ENCODE peak calls at places on chromosomes 4 and X, in eight cellular contexts. S, R, Q, B, E, G, P and T are unnamed samples.

GRCh38 chrX:150119323-150119722 is 181.0 kb upstream of the EOLA2 start:
- DNase-seq in E (no peak), B (no peak), Q (no peak), R (no peak), G (no peak), P (no peak), S (no peak), T (no peak)

GRCh38 chrX:105869676-105870075 is 47.3 kb downstream of the NRK start:
- DNase-seq in B (no peak), S (peak), R (no peak), Q (peak), P (peak), E (no peak), G (no peak), T (no peak)

GRCh38 chrX:29902004-29902403 is 313.4 kb upstream of the MAGEB2 start:
- DNase-seq in S (no peak), R (no peak), E (no peak), Q (no peak), P (no peak), G (no peak), B (no peak), T (no peak)

GRCh38 chr4:184409911-184410692 is 64.2 kb downstream of the IRF2 start:
- DNase-seq in R (peak), E (peak), S (no peak), G (no peak), Q (no peak), B (no peak), P (no peak), T (no peak)

GRCh38 chr4:121189811-121190210 is 25.7 kb upstream of the TNIP3 start:
- DNase-seq in S (no peak), G (peak), E (peak), Q (no peak), B (no peak), R (no peak), P (no peak), T (no peak)

GRCh38 chr4:98601719-98602118 is 56.7 kb downstream of the TSPAN5 start:
- DNase-seq in G (no peak), Q (peak), S (peak), R (no peak), P (no peak), B (no peak), E (no peak), T (no peak)

GRCh38 chr4:121278811-121279368 is 101.9 kb downstream of the QRFPR start:
- DNase-seq in R (no peak), G (no peak), S (no peak), B (no peak), E (no peak), P (peak), Q (peak), T (no peak)

GRCh38 chr4:28973591-28974350 is 1746.4 kb upstream of the PCDH7 start:
- DNase-seq in G (no peak), P (peak), S (no peak), B (no peak), E (no peak), R (no peak), Q (peak), T (no peak)

GRCh38 chr4:65399131-65399530 is 271.2 kb downstream of the EPHA5 start:
- DNase-seq in P (no peak), E (no peak), Q (no peak), G (no peak), B (no peak), R (no peak), S (no peak), T (no peak)

GRCh38 chr4:107760281-107760947 is 40.4 kb upstream of the PAPSS1 start:
- DNase-seq in P (no peak), B (no peak), R (no peak), E (no peak), G (no peak), S (peak), Q (no peak), T (peak)

GRCh38 chr4:55303818-55304217 is 42.2 kb upstream of the SRD5A3 start:
- DNase-seq in S (peak), B (no peak), Q (peak), E (no peak), R (no peak), P (peak), G (peak), T (no peak)

GRCh38 chrX:71912156-71912555 is 1.5 kb downstream of the NHSL2 start:
- DNase-seq in E (no peak), Q (no peak), B (no peak), P (no peak), R (no peak), G (no peak), S (no peak), T (no peak)

GRCh38 chrX:71910526-71911022 is at the start of gene NHSL2:
- DNase-seq in Q (no peak), G (no peak), E (no peak), B (no peak), S (peak), R (peak), P (peak), T (no peak)

GRCh38 chrX:71911731-71912050 is 1.0 kb downstream of the NHSL2 start:
- DNase-seq in B (no peak), R (no peak), E (no peak), Q (no peak), G (no peak), S (peak), P (peak), T (no peak)

GRCh38 chrX:71909956-71910355 is 689 bp upstream of the NHSL2 start:
- DNase-seq in E (no peak), Q (no peak), P (peak), S (peak), B (no peak), G (no peak), R (peak), T (no peak)

DNA sequence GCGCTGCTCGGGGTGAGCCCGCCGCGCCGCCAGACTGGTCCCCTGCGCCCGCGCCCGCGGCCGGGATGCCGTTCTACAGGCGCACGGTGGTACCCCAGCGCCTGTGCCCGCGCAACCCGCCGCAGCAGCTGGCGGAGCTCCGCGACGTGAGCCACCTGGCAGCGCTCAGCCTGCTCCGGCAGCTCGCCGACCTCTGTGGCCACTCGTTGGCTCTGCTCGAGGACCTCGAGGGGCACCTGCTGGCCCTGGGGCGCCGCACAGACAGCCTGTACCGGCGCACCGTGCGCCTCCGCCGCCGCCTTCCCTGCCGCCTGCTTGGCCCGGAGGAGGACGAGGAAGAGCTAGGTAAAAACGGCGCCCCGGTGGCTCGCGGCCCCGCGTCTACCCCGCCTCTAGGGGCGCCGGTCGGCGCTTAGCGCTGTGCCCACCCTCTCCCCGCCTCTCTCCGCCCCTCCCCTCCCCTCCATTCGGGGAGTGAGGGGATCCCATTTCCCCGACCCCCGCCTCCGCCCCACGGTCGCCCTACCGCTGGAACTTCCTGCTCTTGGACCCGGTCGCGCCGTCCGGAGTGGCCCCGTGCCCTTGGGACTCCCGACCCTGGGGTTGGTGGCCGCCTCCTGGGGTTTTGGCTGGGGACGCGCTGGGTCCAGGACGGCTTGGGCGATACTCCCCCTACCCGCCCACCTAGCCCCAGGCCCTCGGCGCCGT is 532 bp downstream of the NHSL2 start:
- DNase-seq in P (peak), R (peak), G (peak), B (no peak), E (no peak), Q (no peak), S (peak), T (no peak)
- TF ChIP-seq CTCF in P (no peak), R (peak), G (no peak), B (peak), E (no peak), Q (peak), S (no peak), T (no peak)

GRCh38 chr4:74618166-74618565 is 173.2 kb downstream of the AREG start:
- DNase-seq in P (no peak), G (no peak), S (no peak), R (no peak), Q (no peak), E (no peak), B (no peak), T (no peak)
- TF ChIP-seq CTCF in P (no peak), G (no peak), S (no peak), R (no peak), Q (no peak), E (no peak), B (no peak), T (no peak)

GRCh38 chr4:42767669-42768068 is 110.8 kb upstream of the ATP8A1 start:
- DNase-seq in R (no peak), E (no peak), S (no peak), Q (no peak), P (no peak), G (peak), B (no peak), T (no peak)

GRCh38 chr4:42768125-42768748 is 111.3 kb upstream of the ATP8A1 start:
- DNase-seq in Q (no peak), S (no peak), P (no peak), R (peak), G (no peak), E (no peak), B (no peak), T (no peak)
- TF ChIP-seq CTCF in Q (no peak), S (no peak), P (no peak), R (peak), G (peak), E (peak), B (no peak), T (no peak)

GRCh38 chr4:69060651-69061308 is 35.5 kb upstream of the UGT2B7 start:
- DNase-seq in B (no peak), E (no peak), G (peak), P (no peak), Q (no peak), R (no peak), S (peak), T (no peak)
- TF ChIP-seq CTCF in B (no peak), E (peak), G (no peak), P (no peak), Q (peak), R (no peak), S (no peak), T (no peak)

GRCh38 chr4:147843162-147843561 is 111.3 kb downstream of the ARHGAP10 start:
- DNase-seq in R (no peak), Q (no peak), G (no peak), S (no peak), P (no peak), B (no peak), E (no peak), T (peak)
- TF ChIP-seq CTCF in R (peak), Q (peak), G (no peak), S (no peak), P (no peak), B (peak), E (peak), T (no peak)

DNA sequence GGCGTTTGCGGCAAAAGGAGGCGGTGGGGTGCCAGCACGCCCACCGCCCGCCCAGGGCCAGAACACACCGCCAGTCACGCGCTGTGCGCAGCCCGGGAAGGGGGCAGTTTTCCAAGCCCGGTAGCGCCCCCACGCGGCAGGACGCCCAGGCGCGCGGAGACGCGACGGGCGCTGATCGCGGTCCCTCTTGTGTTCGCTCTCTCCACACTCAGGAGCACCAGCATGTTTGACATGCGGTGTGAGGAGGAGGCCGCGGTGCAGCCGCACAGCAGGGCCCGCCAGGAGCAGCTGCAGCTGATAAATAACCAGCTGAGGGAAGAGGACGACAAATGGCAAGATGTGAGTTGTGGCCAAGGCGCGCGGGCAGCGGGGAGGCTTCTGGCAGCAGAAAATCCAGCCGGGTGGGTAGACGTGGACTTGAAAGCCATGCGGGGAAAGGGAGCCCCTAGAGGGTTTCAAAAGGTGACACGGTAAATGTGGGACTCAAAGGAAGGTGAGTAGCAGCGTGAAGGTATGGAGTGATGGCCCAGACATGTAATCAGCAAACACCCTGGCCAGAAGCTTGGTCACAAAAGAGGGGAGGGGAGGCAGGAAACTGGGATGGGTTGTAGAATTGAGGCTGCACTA is 104.1 kb downstream of the PHOX2B start:
- DNase-seq in S (peak), R (peak), E (no peak), P (peak), B (peak), G (no peak), Q (peak), T (peak)
- TF ChIP-seq CTCF in S (peak), R (peak), E (no peak), P (peak), B (peak), G (no peak), Q (peak), T (peak)

GRCh38 chr4:102828497-102828808 is 1.1 kb upstream of the UBE2D3 start:
- DNase-seq in R (no peak), P (no peak), S (no peak), B (no peak), G (no peak), E (no peak), Q (no peak), T (no peak)

GRCh38 chr4:102826105-102826889 is 1.1 kb downstream of the UBE2D3 start:
- DNase-seq in S (no peak), R (no peak), B (no peak), G (no peak), Q (no peak), E (no peak), P (no peak), T (no peak)

GRCh38 chr4:102829803-102830202 is 2.5 kb upstream of the UBE2D3 start:
- DNase-seq in G (no peak), S (no peak), R (no peak), E (no peak), Q (no peak), B (no peak), P (no peak), T (no peak)

GRCh38 chr4:102826890-102827673 is at the start of gene UBE2D3:
- DNase-seq in P (peak), B (peak), G (peak), E (peak), S (peak), Q (peak), R (peak), T (peak)

GRCh38 chr4:102827674-102828496 is 534 bp upstream of the UBE2D3 start:
- DNase-seq in B (peak), R (peak), E (peak), Q (peak), S (peak), P (peak), G (peak), T (peak)
- TF ChIP-seq CTCF in B (no peak), R (no peak), E (peak), Q (peak), S (no peak), P (peak), G (no peak), T (no peak)

DNA sequence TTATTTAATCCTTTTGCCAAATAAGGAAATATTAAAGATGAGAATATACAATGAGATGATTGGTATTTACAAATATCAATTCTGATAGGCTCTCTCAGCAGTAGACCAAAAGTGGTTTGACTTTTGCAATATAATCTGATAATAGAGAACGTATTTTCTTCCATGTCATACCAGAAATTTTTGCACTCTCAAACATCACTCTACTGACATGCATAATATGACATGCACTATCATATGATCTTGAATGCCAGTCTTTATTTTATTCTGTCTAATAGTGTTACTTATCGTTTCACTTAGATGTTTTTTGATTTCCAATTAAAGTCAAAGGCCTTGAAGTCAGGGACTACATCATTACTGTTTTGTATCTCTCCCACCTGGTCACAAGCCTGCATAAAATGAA is 259.2 kb downstream of the PCDH7 start:
- DNase-seq in P (no peak), Q (no peak), S (no peak), G (no peak), B (no peak), R (no peak), E (no peak), T (no peak)
- TF ChIP-seq CTCF in P (no peak), Q (no peak), S (no peak), G (no peak), B (no peak), R (no peak), E (no peak), T (no peak)